ENCODE peak calls at places on chromosomes 13 and 19, in eight cellular contexts. R, C, P, S, A, N, M and K are unnamed samples.
A peak's percentile ranks its signal among the peaks of the same experiment; 100 is the strongest.

GRCh38 chr13:75635621-75636338 is at the start of gene LMO7:
- DNase-seq in N (peak; percentile 65), C (peak; percentile 25), M (no peak), R (peak; percentile 61), S (peak; percentile 66), A (peak; percentile 82), P (peak; percentile 93), K (peak; percentile 53)

GRCh38 chr13:24217601-24218281 is 57.2 kb downstream of the SPATA13 start:
- DNase-seq in A (peak; percentile 53), M (no peak), C (no peak), N (peak; percentile 66), R (peak; percentile 80), P (peak; percentile 81), S (peak; percentile 76), K (no peak)

GRCh38 chr13:110242615-110243014 is 64.3 kb downstream of the COL4A1 start:
- DNase-seq in M (no peak), A (no peak), N (no peak), R (no peak), P (no peak), C (no peak), S (no peak), K (no peak)

GRCh38 chr19:18060472-18060871 is 26.3 kb downstream of the IL12RB1 start:
- DNase-seq in A (peak; percentile 45), S (no peak), N (no peak), P (no peak), M (no peak), R (no peak), C (no peak), K (no peak)

GRCh38 chr19:492091-492531 is 4.2 kb upstream of the MADCAM1 start:
- DNase-seq in R (no peak), P (no peak), N (no peak), C (no peak), A (peak; percentile 59), S (no peak), M (no peak), K (no peak)

GRCh38 chr13:59607172-59607571 is 556.6 kb downstream of the DIAPH3 start:
- DNase-seq in M (no peak), A (no peak), R (no peak), S (no peak), N (no peak), C (no peak), P (no peak), K (no peak)

GRCh38 chr19:30214651-30215051 is 157.5 kb upstream of the ZNF536 start:
- DNase-seq in N (no peak), R (no peak), P (no peak), A (no peak), S (no peak), C (no peak), M (no peak), K (no peak)

GRCh38 chr19:18895828-18896341 is at the start of gene CERS1:
- DNase-seq in S (no peak), N (no peak), C (no peak), R (no peak), M (no peak), A (no peak), P (no peak), K (no peak)

GRCh38 chr19:30229524-30230174 is 142.5 kb upstream of the ZNF536 start:
- DNase-seq in R (no peak), C (no peak), A (no peak), P (no peak), N (no peak), S (no peak), M (no peak), K (no peak)

GRCh38 chr13:76289558-76289957 is 596.6 kb downstream of the KCTD12 start:
- DNase-seq in N (no peak), M (no peak), C (no peak), P (no peak), S (no peak), A (no peak), R (no peak), K (no peak)

GRCh38 chr19:56637976-56638555 is 4.9 kb upstream of the SMIM17 start:
- DNase-seq in M (no peak), R (no peak), C (no peak), P (peak; percentile 88), N (peak; percentile 64), A (peak; percentile 69), S (peak; percentile 80), K (peak; percentile 43)

GRCh38 chr19:35657904-35658700 is 8.2 kb upstream of the UPK1A start:
- DNase-seq in A (no peak), R (no peak), S (no peak), N (no peak), C (no peak), M (no peak), P (no peak), K (no peak)

GRCh38 chr19:55641376-55642152 is 762 bp downstream of the ZNF580 start:
- DNase-seq in M (no peak), A (no peak), R (no peak), P (no peak), N (no peak), C (no peak), S (peak; percentile 19), K (no peak)

GRCh38 chr19:46015961-46016425 is 6.9 kb downstream of the PGLYRP1 start:
- DNase-seq in N (peak; percentile 29), C (no peak), R (no peak), A (no peak), S (no peak), P (peak; percentile 63), M (no peak), K (no peak)

GRCh38 chr13:21530656-21531055 is 71.6 kb upstream of the ZDHHC20 start:
- DNase-seq in R (no peak), M (no peak), S (no peak), P (no peak), N (peak; percentile 7), C (no peak), A (no peak), K (no peak)

GRCh38 chr19:32580353-32580900 is 563 bp upstream of the PDCD5 start:
- DNase-seq in M (no peak), S (no peak), C (no peak), R (no peak), P (no peak), A (peak; percentile 38), N (no peak), K (no peak)

GRCh38 chr19:32404213-32404938 is 1.2 kb upstream of the DPY19L3 start:
- DNase-seq in A (peak; percentile 33), C (no peak), R (no peak), N (peak; percentile 18), P (no peak), S (peak; percentile 42), M (no peak), K (no peak)

GRCh38 chr19:58002384-58003152 is at the start of gene ZNF606:
- DNase-seq in N (peak; percentile 89), S (peak; percentile 94), A (peak; percentile 86), C (peak; percentile 66), R (peak; percentile 89), P (peak; percentile 96), M (no peak), K (peak; percentile 85)

GRCh38 chr19:54162241-54162805 is 2.8 kb upstream of the LENG1 start:
- DNase-seq in S (peak; percentile 73), R (peak; percentile 95), A (peak; percentile 91), N (peak; percentile 95), P (peak; percentile 96), M (no peak), C (peak; percentile 73), K (peak; percentile 84)

GRCh38 chr13:114065141-114065925 is 67.1 kb downstream of the RASA3 start:
- DNase-seq in M (no peak), N (peak; percentile 80), C (peak; percentile 70), R (peak; percentile 80), S (peak; percentile 97), P (peak; percentile 95), A (peak; percentile 83), K (peak; percentile 83)
- H3K4me1 ChIP-seq in M (peaks cover 82% of the 10 kb centered on the region), N (peaks cover 44% of the 10 kb centered on the region), C (peaks cover 75% of the 10 kb centered on the region), R (peaks cover 54% of the 10 kb centered on the region), S (peaks cover 24% of the 10 kb centered on the region), P (peaks cover 22% of the 10 kb centered on the region), A (no peaks in the 10 kb centered on the region), K (peaks cover 3% of the 10 kb centered on the region)

DNA sequence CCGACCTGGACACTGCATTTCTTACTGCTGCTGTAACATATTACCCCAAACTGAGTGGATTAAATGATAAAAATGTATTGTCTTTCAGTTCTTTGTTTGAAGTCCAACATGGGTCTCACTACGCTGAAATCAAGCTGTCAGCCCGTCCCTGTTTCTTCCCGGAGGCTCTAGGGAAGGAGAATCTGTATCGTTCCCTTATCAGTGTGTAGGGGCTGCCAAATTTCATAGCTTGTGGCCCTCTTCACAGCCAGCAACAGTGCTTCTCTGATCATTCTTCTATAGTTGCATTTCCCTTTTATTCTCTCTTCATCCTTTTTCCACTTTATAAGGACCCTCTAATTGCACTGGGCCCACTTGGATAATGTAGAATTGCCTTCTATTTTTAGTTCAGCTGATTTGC is 10.1 kb downstream of the ZNF234 start:
- DNase-seq in M (no peak), A (no peak), P (no peak), R (no peak), S (no peak), N (no peak), C (no peak), K (no peak)
- H3K9me3 ChIP-seq in M (peaks cover 15% of the 10 kb centered on the region), A (peaks cover 9% of the 10 kb centered on the region), P (peaks cover 26% of the 10 kb centered on the region), R (peaks cover 22% of the 10 kb centered on the region), S (peaks cover 5% of the 10 kb centered on the region), N (no peaks in the 10 kb centered on the region), C (peaks cover 52% of the 10 kb centered on the region), K (peaks cover 7% of the 10 kb centered on the region)

GRCh38 chr19:51607077-51607476 is 23.1 kb downstream of the SIGLEC5 start:
- DNase-seq in S (no peak), M (no peak), P (no peak), R (peak; percentile 66), N (no peak), C (no peak), A (no peak), K (no peak)

GRCh38 chr19:51602189-51602854 is 27.9 kb downstream of the SIGLEC5 start:
- DNase-seq in S (no peak), N (no peak), P (no peak), R (peak; percentile 14), A (no peak), M (no peak), C (no peak), K (no peak)

GRCh38 chr19:51610576-51610975 is 19.6 kb downstream of the SIGLEC5 start:
- DNase-seq in A (no peak), P (no peak), S (no peak), R (no peak), N (no peak), C (no peak), M (no peak), K (no peak)

DNA sequence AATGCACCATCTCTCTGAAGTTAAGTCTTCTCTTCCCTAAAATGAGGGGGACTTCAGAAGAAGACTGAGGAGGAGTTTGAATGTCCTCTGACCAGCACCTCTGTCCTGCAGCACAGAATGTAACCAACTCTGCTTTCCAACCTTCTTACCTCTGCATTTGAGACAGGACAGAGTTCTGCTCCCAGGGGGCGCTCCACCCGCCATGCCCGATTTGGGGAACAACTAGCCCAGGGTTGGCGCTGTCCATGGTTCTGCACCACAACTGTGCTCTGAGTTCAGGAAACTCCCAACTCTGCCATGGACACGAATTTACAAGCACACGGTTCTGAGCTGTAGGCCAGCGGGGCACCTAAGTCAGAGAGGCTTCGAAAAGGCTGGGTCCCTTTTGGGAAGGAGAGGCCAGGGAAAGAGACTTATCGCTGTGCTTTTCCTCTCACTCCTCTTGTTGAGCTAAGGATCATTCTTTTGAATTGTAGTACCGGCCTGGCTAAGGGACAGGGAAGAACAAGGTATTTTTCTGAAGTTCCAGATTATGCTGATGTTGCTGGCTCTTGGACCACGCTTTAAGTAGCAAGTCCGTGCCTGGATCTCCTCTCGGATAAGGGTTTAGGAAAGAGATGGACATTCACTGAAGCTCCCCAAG is 22.2 kb downstream of the SIGLEC5 start:
- DNase-seq in R (peak; percentile 82), M (no peak), N (peak; percentile 70), S (peak; percentile 87), C (peak; percentile 38), P (peak; percentile 84), A (peak; percentile 81), K (peak; percentile 83)
- TF ChIP-seq CTCF in R (peak; percentile 44), M (no peak), N (peak; percentile 55), S (peak; percentile 96), C (no peak), P (peak; percentile 24), A (peak; percentile 90), K (peak; percentile 35)

GRCh38 chr19:10566658-10567410 is 1.0 kb upstream of the KRI1 start:
- DNase-seq in S (no peak), A (no peak), N (peak; percentile 17), C (no peak), M (no peak), P (peak; percentile 84), R (peak; percentile 41), K (no peak)
- H3K4me1 ChIP-seq in S (peaks cover 10% of the 10 kb centered on the region), A (no peaks in the 10 kb centered on the region), N (peaks cover 37% of the 10 kb centered on the region), C (peaks cover 32% of the 10 kb centered on the region), M (peaks cover 50% of the 10 kb centered on the region), P (peaks cover 18% of the 10 kb centered on the region), R (peaks cover 34% of the 10 kb centered on the region), K (no peaks in the 10 kb centered on the region)